ENCODE peak calls at places on chromosome 6, in four cellular contexts. One of them, this sample, is unnamed.

GRCh38 chr6:125979101-125979500 is 7.2 kb upstream of the TRMT11 start:
- DNase-seq in PC-3: no peak
- DNase-seq in HTR-8/SVneo: no peak
- DNase-seq in psoas muscle: no peak
- DNase-seq in this sample: no peak

GRCh38 chr6:106510090-106510970 is 119.0 kb downstream of the RTN4IP1 start:
- DNase-seq in HTR-8/SVneo: peak; percentile 51
- DNase-seq in PC-3: peak; percentile 85
- DNase-seq in psoas muscle: peak; percentile 64
- DNase-seq in this sample: no peak

GRCh38 chr6:32622545-32623401 is 14.4 kb upstream of the HLA-DQA1 start:
- DNase-seq in psoas muscle: peak; percentile 57
- DNase-seq in HTR-8/SVneo: peak; percentile 37
- DNase-seq in PC-3: peak; percentile 18
- DNase-seq in this sample: no peak

GRCh38 chr6:36312854-36313627 is 23.6 kb downstream of the BNIP5 start:
- DNase-seq in psoas muscle: no peak
- DNase-seq in PC-3: no peak
- DNase-seq in HTR-8/SVneo: no peak
- DNase-seq in this sample: no peak

GRCh38 chr6:131685266-131685780 is 15.9 kb downstream of the OR2A4 start:
- DNase-seq in PC-3: no peak
- DNase-seq in HTR-8/SVneo: no peak
- DNase-seq in psoas muscle: no peak
- DNase-seq in this sample: no peak

GRCh38 chr6:21295846-21296245 is 297.7 kb upstream of the SOX4 start:
- DNase-seq in PC-3: no peak
- DNase-seq in HTR-8/SVneo: no peak
- DNase-seq in psoas muscle: no peak
- DNase-seq in this sample: no peak

GRCh38 chr6:145815875-145816274 is 1.3 kb upstream of the FBXO30 start:
- DNase-seq in psoas muscle: no peak
- DNase-seq in PC-3: no peak
- DNase-seq in HTR-8/SVneo: peak; percentile 5
- DNase-seq in this sample: no peak

GRCh38 chr6:166387642-166388325 is 5.0 kb upstream of the MPC1 start:
- DNase-seq in HTR-8/SVneo: no peak
- DNase-seq in PC-3: no peak
- DNase-seq in psoas muscle: no peak
- DNase-seq in this sample: no peak

GRCh38 chr6:51717477-51717876 is 369.9 kb downstream of the PKHD1 start:
- DNase-seq in HTR-8/SVneo: no peak
- DNase-seq in PC-3: peak; percentile 34
- DNase-seq in psoas muscle: no peak
- DNase-seq in this sample: no peak

GRCh38 chr6:86706449-86706848 is 230.9 kb upstream of the HTR1E start:
- DNase-seq in psoas muscle: no peak
- DNase-seq in PC-3: peak; percentile 3
- DNase-seq in HTR-8/SVneo: no peak
- DNase-seq in this sample: no peak

GRCh38 chr6:35954335-35954734 is 33.4 kb upstream of the SRPK1 start:
- DNase-seq in HTR-8/SVneo: no peak
- DNase-seq in psoas muscle: no peak
- DNase-seq in PC-3: no peak
- DNase-seq in this sample: no peak

GRCh38 chr6:148146717-148147116 is 195.9 kb upstream of the SASH1 start:
- DNase-seq in psoas muscle: no peak
- DNase-seq in PC-3: peak; percentile 84
- DNase-seq in HTR-8/SVneo: peak; percentile 6
- DNase-seq in this sample: no peak

GRCh38 chr6:161107779-161108380 is 116.3 kb downstream of the MAP3K4 start:
- DNase-seq in HTR-8/SVneo: no peak
- DNase-seq in PC-3: no peak
- DNase-seq in psoas muscle: no peak
- DNase-seq in this sample: no peak

GRCh38 chr6:160226118-160226541 is 32.5 kb downstream of the SLC22A2 start:
- DNase-seq in PC-3: no peak
- DNase-seq in psoas muscle: no peak
- DNase-seq in HTR-8/SVneo: no peak
- DNase-seq in this sample: no peak

GRCh38 chr6:100175814-100176275 is 181.8 kb upstream of the MCHR2 start:
- DNase-seq in PC-3: peak; percentile 93
- DNase-seq in HTR-8/SVneo: peak; percentile 14
- DNase-seq in psoas muscle: no peak
- DNase-seq in this sample: no peak

GRCh38 chr6:31666337-31666960 is 569 bp downstream of the CSNK2B start:
- DNase-seq in psoas muscle: no peak
- DNase-seq in PC-3: no peak
- DNase-seq in HTR-8/SVneo: no peak
- DNase-seq in this sample: no peak

GRCh38 chr6:82080767-82081166 is 166.8 kb downstream of the IBTK start:
- DNase-seq in PC-3: no peak
- DNase-seq in psoas muscle: no peak
- DNase-seq in HTR-8/SVneo: no peak
- DNase-seq in this sample: no peak

GRCh38 chr6:95384988-95385387 is 192.3 kb upstream of the MANEA start:
- DNase-seq in psoas muscle: no peak
- DNase-seq in HTR-8/SVneo: no peak
- DNase-seq in PC-3: no peak
- DNase-seq in this sample: no peak

GRCh38 chr6:45376310-45377040 is 1.3 kb downstream of the SUPT3H start:
- DNase-seq in PC-3: no peak
- DNase-seq in HTR-8/SVneo: no peak
- DNase-seq in psoas muscle: no peak
- DNase-seq in this sample: no peak

GRCh38 chr6:134170844-134171243 is 118.4 kb upstream of the SLC2A12 start:
- DNase-seq in PC-3: no peak
- DNase-seq in HTR-8/SVneo: no peak
- DNase-seq in psoas muscle: peak; percentile 61
- DNase-seq in this sample: no peak

GRCh38 chr6:18219611-18220010 is 44.7 kb downstream of the DEK start:
- DNase-seq in PC-3: no peak
- DNase-seq in psoas muscle: no peak
- DNase-seq in HTR-8/SVneo: no peak
- DNase-seq in this sample: no peak

GRCh38 chr6:37516076-37516919 is 16.6 kb upstream of the CCDC167 start:
- DNase-seq in HTR-8/SVneo: no peak
- DNase-seq in psoas muscle: no peak
- DNase-seq in PC-3: peak; percentile 82
- DNase-seq in this sample: peak; percentile 85

GRCh38 chr6:145756170-145756662 is 20.9 kb upstream of the EPM2A start:
- DNase-seq in psoas muscle: no peak
- DNase-seq in HTR-8/SVneo: peak; percentile 26
- DNase-seq in PC-3: peak; percentile 53
- DNase-seq in this sample: no peak

GRCh38 chr6:169999367-169999766 is 247.9 kb downstream of the ERMARD start:
- DNase-seq in PC-3: no peak
- DNase-seq in HTR-8/SVneo: no peak
- DNase-seq in psoas muscle: no peak
- DNase-seq in this sample: no peak

GRCh38 chr6:158003910-158004695 is 22.4 kb downstream of the SYNJ2 start:
- DNase-seq in PC-3: no peak
- DNase-seq in HTR-8/SVneo: no peak
- DNase-seq in psoas muscle: no peak
- DNase-seq in this sample: no peak

GRCh38 chr6:154710689-154711088 is 22.5 kb upstream of the SCAF8 start:
- DNase-seq in PC-3: no peak
- DNase-seq in psoas muscle: no peak
- DNase-seq in HTR-8/SVneo: no peak
- DNase-seq in this sample: no peak

GRCh38 chr6:105941616-105942412 is 144.3 kb upstream of the PRDM1 start:
- DNase-seq in PC-3: no peak
- DNase-seq in psoas muscle: no peak
- DNase-seq in HTR-8/SVneo: no peak
- DNase-seq in this sample: no peak

GRCh38 chr6:43383021-43383667 is 13.7 kb upstream of the ZNF318 start:
- DNase-seq in HTR-8/SVneo: no peak
- DNase-seq in psoas muscle: no peak
- DNase-seq in PC-3: peak; percentile 41
- DNase-seq in this sample: no peak

GRCh38 chr6:154593122-154593521 is 82.6 kb upstream of the CNKSR3 start:
- DNase-seq in PC-3: no peak
- DNase-seq in psoas muscle: no peak
- DNase-seq in HTR-8/SVneo: no peak
- DNase-seq in this sample: peak; percentile 72

GRCh38 chr6:16803294-16804006 is 42.2 kb upstream of the ATXN1 start:
- DNase-seq in HTR-8/SVneo: no peak
- DNase-seq in psoas muscle: no peak
- DNase-seq in PC-3: no peak
- DNase-seq in this sample: no peak

This sample was measured in NCI-H1092 treated with DMSO at 0.1 percent for 48 hours.